ENCODE peak calls at places on chromosomes 16 and 17, in seven cellular contexts. I is A549, E is fibroblast of lung, G is pancreas, A is BE2C, F is neural progenitor cell, S is HCT116. X is an unnamed sample.

GRCh38 chr16:48279199-48279598 is 31.9 kb upstream of the ABCC11 start:
- DNase-seq in I (no peak), E (no peak), G (no peak), A (no peak), F (no peak), S (no peak), X (no peak)

GRCh38 chr16:23694707-23695373 is 16.2 kb downstream of the PLK1 start:
- DNase-seq in I (no peak), E (peak; percentile 68), G (no peak), A (peak; percentile 53), F (peak; percentile 83), S (no peak), X (no peak)

GRCh38 chr17:15475620-15476354 is 8.4 kb upstream of the CDRT4 start:
- DNase-seq in I (no peak), E (peak; percentile 74), G (no peak), A (no peak), F (no peak), S (no peak), X (no peak)

GRCh38 chr17:1644493-1645206 is 882 bp downstream of the SCARF1 start:
- DNase-seq in I (no peak), E (peak; percentile 67), G (peak; percentile 53), A (no peak), F (no peak), S (no peak), X (no peak)

GRCh38 chr17:48487221-48487620 is 43.6 kb downstream of the HOXB1 start:
- DNase-seq in I (no peak), E (no peak), G (no peak), A (no peak), F (no peak), S (no peak), X (no peak)

GRCh38 chr16:2490190-2491105 is 15.5 kb downstream of the TBC1D24 start:
- DNase-seq in I (no peak), E (no peak), G (no peak), A (no peak), F (no peak), S (no peak), X (no peak)

GRCh38 chr16:87391324-87391949 is 699 bp upstream of the MAP1LC3B start:
- DNase-seq in I (no peak), E (peak; percentile 19), G (peak; percentile 68), A (peak; percentile 61), F (peak; percentile 77), S (no peak), X (peak; percentile 77)

GRCh38 chr16:29825145-29826044 is 5.1 kb downstream of the MVP start:
- DNase-seq in I (peak; percentile 78), E (peak; percentile 91), G (peak; percentile 44), A (no peak), F (peak; percentile 41), S (no peak), X (peak; percentile 67)

GRCh38 chr16:3180445-3180878 is 7.5 kb upstream of the OR1F1 start:
- DNase-seq in I (no peak), E (no peak), G (no peak), A (peak; percentile 61), F (no peak), S (no peak), X (no peak)

GRCh38 chr17:39339272-39339671 is 62.2 kb downstream of the FBXL20 start:
- DNase-seq in I (no peak), E (no peak), G (no peak), A (no peak), F (no peak), S (no peak), X (no peak)

GRCh38 chr17:68909066-68909465 is 46.1 kb downstream of the ABCA8 start:
- DNase-seq in I (peak; percentile 14), E (peak; percentile 96), G (no peak), A (no peak), F (no peak), S (peak; percentile 80), X (no peak)

GRCh38 chr16:86088816-86089215 is 189.9 kb downstream of the IRF8 start:
- DNase-seq in I (no peak), E (no peak), G (no peak), A (no peak), F (no peak), S (no peak), X (no peak)

GRCh38 chr17:72518810-72519597 is 398.2 kb downstream of the SOX9 start:
- DNase-seq in I (peak; percentile 64), E (peak; percentile 32), G (peak; percentile 74), A (no peak), F (no peak), S (no peak), X (no peak)

DNA sequence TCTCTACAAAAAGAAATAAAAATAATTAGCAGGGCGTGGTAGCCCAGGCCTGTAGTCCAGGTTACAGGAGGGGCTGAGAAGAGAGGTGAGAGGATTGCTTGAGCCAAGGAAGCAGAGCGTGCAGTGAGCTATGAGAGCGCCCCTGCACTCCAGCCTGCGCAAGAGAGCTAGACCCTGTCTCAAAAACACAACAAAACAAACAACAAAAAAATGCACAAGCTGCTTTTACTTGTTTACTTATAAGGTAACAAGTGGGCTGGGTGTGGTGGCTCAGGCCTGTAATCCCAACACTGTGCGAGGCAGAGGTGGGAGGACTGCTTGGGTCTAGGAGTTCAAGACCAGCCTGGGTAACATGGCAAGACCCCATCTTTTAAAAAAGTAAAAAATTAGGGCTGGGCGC is 1.7 kb downstream of the CYTH1 start:
- DNase-seq in I (no peak), E (no peak), G (no peak), A (no peak), F (no peak), S (no peak), X (no peak)
- H3K4me3 ChIP-seq in I (no peak overlapping the region), E (no peak overlapping the region), G (no peak overlapping the region), A (no peak overlapping the region), F (no peak overlapping the region), S (no peak overlapping the region), X (peak overlapping the region; percentile 98)

GRCh38 chr17:50534222-50534978 is 1.9 kb downstream of the EPN3 start:
- DNase-seq in I (peak; percentile 81), E (peak; percentile 49), G (peak; percentile 85), A (no peak), F (peak; percentile 55), S (peak; percentile 55), X (no peak)
- TF ChIP-seq CTCF in I (peak; percentile 23), E (peak; percentile 10), G (peak; percentile 47), A (no peak), F (peak; percentile 52), S (no peak), X (peak; percentile 52)

GRCh38 chr16:89437251-89437987 is 52.9 kb downstream of the ANKRD11 start:
- DNase-seq in I (no peak), E (no peak), G (no peak), A (no peak), F (no peak), S (no peak), X (no peak)

GRCh38 chr16:89436362-89436761 is 54.0 kb downstream of the ANKRD11 start:
- DNase-seq in I (no peak), E (no peak), G (no peak), A (no peak), F (no peak), S (no peak), X (no peak)

GRCh38 chr16:89435051-89435450 is 55.3 kb downstream of the ANKRD11 start:
- DNase-seq in I (no peak), E (no peak), G (no peak), A (no peak), F (no peak), S (no peak), X (no peak)

GRCh38 chr16:89431616-89432015 is 58.7 kb downstream of the ANKRD11 start:
- DNase-seq in I (no peak), E (no peak), G (no peak), A (no peak), F (no peak), S (no peak), X (no peak)

GRCh38 chr16:89434490-89434889 is 55.9 kb downstream of the ANKRD11 start:
- DNase-seq in I (no peak), E (no peak), G (no peak), A (no peak), F (no peak), S (no peak), X (no peak)
- H3K4me1 ChIP-seq in I (peaks cover 32% of the 10 kb centered on the region), E (peaks cover 20% of the 10 kb centered on the region), G (peaks cover 10% of the 10 kb centered on the region), A (no peaks in the 10 kb centered on the region), F (no peaks in the 10 kb centered on the region), S (peaks cover 5% of the 10 kb centered on the region), X (peaks cover 83% of the 10 kb centered on the region)

GRCh38 chr16:66165879-66166278 is 200.6 kb upstream of the CDH5 start:
- DNase-seq in I (no peak), E (no peak), G (no peak), A (no peak), F (no peak), S (no peak), X (no peak)

GRCh38 chr16:66168777-66169176 is 197.7 kb upstream of the CDH5 start:
- DNase-seq in I (no peak), E (no peak), G (no peak), A (no peak), F (no peak), S (no peak), X (no peak)

GRCh38 chr16:66164581-66164980 is 201.9 kb upstream of the CDH5 start:
- DNase-seq in I (no peak), E (no peak), G (no peak), A (no peak), F (no peak), S (no peak), X (no peak)

GRCh38 chr16:66167564-66168291 is 198.8 kb upstream of the CDH5 start:
- DNase-seq in I (no peak), E (peak; percentile 96), G (no peak), A (peak; percentile 20), F (peak; percentile 15), S (no peak), X (no peak)

GRCh38 chr16:66166451-66166850 is 200.0 kb upstream of the CDH5 start:
- DNase-seq in I (no peak), E (peak; percentile 32), G (no peak), A (no peak), F (no peak), S (no peak), X (no peak)
- H3K4me3 ChIP-seq in I (no peak overlapping the region), E (no peak overlapping the region), G (no peak overlapping the region), A (no peak overlapping the region), F (no peak overlapping the region), S (no peak overlapping the region), X (no peak overlapping the region)

GRCh38 chr17:77140166-77140877 is 447 bp upstream of the SEC14L1 start:
- DNase-seq in I (peak; percentile 91), E (peak; percentile 96), G (peak; percentile 100), A (peak; percentile 100), F (peak; percentile 99), S (peak; percentile 96), X (peak; percentile 100)
- TF ChIP-seq CTCF in I (no peak), E (no peak), G (no peak), A (no peak), F (no peak), S (no peak), X (peak; percentile 29)

GRCh38 chr17:36938566-36939058 is 1.3 kb downstream of the LHX1 start:
- DNase-seq in I (no peak), E (no peak), G (no peak), A (no peak), F (peak; percentile 70), S (no peak), X (no peak)

GRCh38 chr17:36939059-36939943 is 2.0 kb downstream of the LHX1 start:
- DNase-seq in I (no peak), E (no peak), G (no peak), A (no peak), F (peak; percentile 45), S (no peak), X (no peak)

GRCh38 chr17:36940313-36941264 is 3.3 kb downstream of the LHX1 start:
- DNase-seq in I (no peak), E (no peak), G (no peak), A (no peak), F (peak; percentile 55), S (no peak), X (no peak)

GRCh38 chr17:36941265-36942021 is 4.2 kb downstream of the LHX1 start:
- DNase-seq in I (no peak), E (no peak), G (no peak), A (no peak), F (no peak), S (no peak), X (no peak)

GRCh38 chr17:36939944-36940312 is 2.7 kb downstream of the LHX1 start:
- DNase-seq in I (no peak), E (no peak), G (no peak), A (no peak), F (peak; percentile 44), S (no peak), X (no peak)
- H3K4me1 ChIP-seq in I (peaks cover 6% of the 10 kb centered on the region), E (no peaks in the 10 kb centered on the region), G (no peaks in the 10 kb centered on the region), A (peaks cover 17% of the 10 kb centered on the region), F (peaks cover 36% of the 10 kb centered on the region), S (peaks cover 2% of the 10 kb centered on the region), X (peaks cover 66% of the 10 kb centered on the region)

X was measured in left ventricle myocardium inferior.